ENCODE peak calls at places on chromosomes 1 and 21, in six cellular contexts. P is PC-3, L is PC-9, R is endothelial cell of umbilical vein, W is GM23248, C is hepatocyte. S is an unnamed sample.

GRCh38 chr1:197195100-197195499 is 48.6 kb upstream of the ASPM start:
- DNase-seq in P (peak; percentile 24), L (no peak), R (no peak), W (no peak), C (no peak), S (no peak)

GRCh38 chr1:228379165-228379460 is 27.5 kb downstream of the TRIM11 start:
- DNase-seq in P (no peak), L (peak; percentile 50), R (no peak), W (peak; percentile 63), C (peak; percentile 43), S (no peak)

GRCh38 chr21:33712022-33712803 is 69.9 kb downstream of the ITSN1 start:
- DNase-seq in P (no peak), L (no peak), R (peak; percentile 43), W (no peak), C (no peak), S (no peak)

GRCh38 chr1:89953072-89953626 is 41.8 kb upstream of the ZNF326 start:
- DNase-seq in P (peak; percentile 95), L (peak; percentile 98), R (peak; percentile 42), W (peak; percentile 94), C (peak; percentile 67), S (peak; percentile 84)

GRCh38 chr1:211135342-211135950 is 1.5 kb upstream of the KCNH1 start:
- DNase-seq in P (peak; percentile 83), L (peak; percentile 55), R (peak; percentile 42), W (peak; percentile 72), C (peak; percentile 68), S (peak; percentile 80)

GRCh38 chr1:93350322-93350721 is 4.6 kb downstream of the DR1 start:
- DNase-seq in P (no peak), L (no peak), R (no peak), W (no peak), C (no peak), S (no peak)

GRCh38 chr1:109161836-109162606 is 48.1 kb downstream of the ELAPOR1 start:
- DNase-seq in P (peak; percentile 56), L (peak; percentile 89), R (no peak), W (peak; percentile 91), C (peak; percentile 40), S (no peak)

GRCh38 chr1:31487894-31488293 is 74.9 kb downstream of the SERINC2 start:
- DNase-seq in P (no peak), L (no peak), R (no peak), W (no peak), C (no peak), S (no peak)

GRCh38 chr1:216222302-216222701 is 200.9 kb downstream of the USH2A start:
- DNase-seq in P (no peak), L (no peak), R (no peak), W (no peak), C (no peak), S (no peak)

GRCh38 chr1:9281907-9282306 is 10.8 kb upstream of the SPSB1 start:
- DNase-seq in P (no peak), L (no peak), R (no peak), W (peak; percentile 48), C (peak; percentile 49), S (no peak)

GRCh38 chr1:116826818-116827606 is 72.8 kb downstream of the CD2 start:
- DNase-seq in P (peak; percentile 65), L (no peak), R (peak; percentile 17), W (no peak), C (peak; percentile 76), S (no peak)

GRCh38 chr1:40711465-40712404 is 20.2 kb downstream of the NFYC start:
- DNase-seq in P (peak; percentile 87), L (peak; percentile 82), R (peak; percentile 42), W (peak; percentile 76), C (peak; percentile 35), S (peak; percentile 92)

GRCh38 chr1:6888268-6888667 is 103.0 kb downstream of the CAMTA1 start:
- DNase-seq in P (no peak), L (no peak), R (peak; percentile 24), W (peak; percentile 30), C (no peak), S (no peak)

GRCh38 chr1:119139393-119139792 is 1.1 kb downstream of the WARS2 start:
- DNase-seq in P (no peak), L (no peak), R (no peak), W (no peak), C (peak; percentile 8), S (peak; percentile 59)

GRCh38 chr1:186409091-186409490 is 33.5 kb downstream of the ODR4 start:
- DNase-seq in P (no peak), L (no peak), R (no peak), W (no peak), C (no peak), S (no peak)

GRCh38 chr1:11757047-11757446 is 4.9 kb upstream of the C1orf167 start:
- DNase-seq in P (no peak), L (no peak), R (no peak), W (no peak), C (no peak), S (no peak)

GRCh38 chr1:238546118-238546517 is 655.4 kb upstream of the ZP4 start:
- DNase-seq in P (no peak), L (no peak), R (no peak), W (no peak), C (no peak), S (no peak)

GRCh38 chr1:31151402-31151801 is 85.9 kb upstream of the PUM1 start:
- DNase-seq in P (peak; percentile 42), L (no peak), R (no peak), W (no peak), C (no peak), S (no peak)

GRCh38 chr1:51945591-51945990 is 44.9 kb downstream of the RAB3B start:
- DNase-seq in P (no peak), L (no peak), R (peak; percentile 95), W (peak; percentile 50), C (no peak), S (no peak)

GRCh38 chr21:36841866-36842265 is 124.6 kb downstream of the HLCS start:
- DNase-seq in P (peak; percentile 60), L (no peak), R (no peak), W (peak; percentile 32), C (no peak), S (no peak)

GRCh38 chr1:169321539-169321938 is 46.1 kb downstream of the NME7 start:
- DNase-seq in P (peak; percentile 85), L (peak; percentile 64), R (no peak), W (peak; percentile 66), C (no peak), S (no peak)

GRCh38 chr1:184242507-184242943 is 144.3 kb upstream of the C1orf21 start:
- DNase-seq in P (peak; percentile 62), L (no peak), R (peak; percentile 69), W (peak; percentile 58), C (peak; percentile 38), S (no peak)

GRCh38 chr1:36178479-36179219 is 22.7 kb downstream of the MAP7D1 start:
- DNase-seq in P (no peak), L (no peak), R (no peak), W (no peak), C (peak; percentile 67), S (no peak)

GRCh38 chr21:43374228-43374885 is 52.6 kb downstream of the SIK1 start:
- DNase-seq in P (no peak), L (no peak), R (no peak), W (no peak), C (no peak), S (no peak)

GRCh38 chr1:94100785-94101612 is 19.9 kb downstream of the ABCA4 start:
- DNase-seq in P (no peak), L (peak; percentile 97), R (peak; percentile 77), W (no peak), C (peak; percentile 52), S (no peak)

GRCh38 chr1:102531031-102531430 is 534.3 kb upstream of the OLFM3 start:
- DNase-seq in P (peak; percentile 2), L (no peak), R (no peak), W (peak; percentile 3), C (no peak), S (no peak)

GRCh38 chr1:233738850-233739249 is 124.9 kb downstream of the KCNK1 start:
- DNase-seq in P (no peak), L (no peak), R (no peak), W (no peak), C (no peak), S (no peak)

GRCh38 chr1:198880818-198881597 is 242.2 kb downstream of the PTPRC start:
- DNase-seq in P (peak; percentile 82), L (peak; percentile 75), R (peak; percentile 87), W (peak; percentile 94), C (peak; percentile 45), S (no peak)

GRCh38 chr21:36087362-36088138 is 17.7 kb downstream of the CBR1 start:
- DNase-seq in P (no peak), L (no peak), R (no peak), W (peak; percentile 49), C (no peak), S (peak; percentile 48)

DNA sequence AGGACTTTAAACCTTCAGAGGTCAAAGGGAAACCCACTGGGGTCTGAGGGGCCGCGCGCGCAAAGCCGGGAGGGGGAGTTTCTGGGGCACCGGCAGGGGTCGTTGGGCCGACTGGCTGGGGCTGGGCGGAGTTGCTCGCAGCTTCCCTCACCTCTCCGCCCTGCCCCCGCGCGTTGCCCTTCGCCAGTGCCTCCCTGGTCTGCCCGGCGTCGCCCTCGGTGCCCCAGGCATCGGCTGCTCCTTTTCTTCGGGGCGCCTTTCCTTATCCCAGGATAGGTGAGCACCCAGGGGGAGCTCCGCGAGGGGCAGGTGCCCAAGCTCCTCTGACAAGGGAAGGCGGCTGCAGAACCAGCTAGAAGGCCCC is 390 bp upstream of the NGF start:
- DNase-seq in P (no peak), L (no peak), R (no peak), W (no peak), C (no peak), S (no peak)
- H3K4me2 ChIP-seq in P (peak overlapping the region; percentile 100), L (peak overlapping the region; percentile 98), R (no peak overlapping the region), W (peak overlapping the region; percentile 97), C (peak overlapping the region; percentile 100), S (no peak overlapping the region)

GRCh38 chr1:25247024-25247828 is at the start of gene RSRP1:
- DNase-seq in P (peak; percentile 97), L (peak; percentile 81), R (peak; percentile 99), W (peak; percentile 99), C (peak; percentile 100), S (peak; percentile 99)

GRCh38 chr1:25246600-25247023 is 642 bp downstream of the RSRP1 start:
- DNase-seq in P (no peak), L (no peak), R (no peak), W (peak; percentile 50), C (peak; percentile 26), S (no peak)

GRCh38 chr1:25247829-25248754 is 838 bp upstream of the RSRP1 start:
- DNase-seq in P (no peak), L (no peak), R (no peak), W (no peak), C (no peak), S (no peak)

GRCh38 chr1:25245393-25245792 is 1.9 kb downstream of the RSRP1 start:
- DNase-seq in P (no peak), L (no peak), R (no peak), W (peak; percentile 35), C (no peak), S (no peak)

GRCh38 chr1:25245809-25246599 is 1.2 kb downstream of the RSRP1 start:
- DNase-seq in P (peak; percentile 44), L (peak; percentile 40), R (peak; percentile 40), W (peak; percentile 61), C (peak; percentile 26), S (no peak)
- H4K20me1 ChIP-seq in P (peaks cover 38% of the 10 kb centered on the region), L (peaks cover 28% of the 10 kb centered on the region), R (peaks cover 15% of the 10 kb centered on the region), W (peaks cover 24% of the 10 kb centered on the region), C (peaks cover 32% of the 10 kb centered on the region), S (peaks cover 23% of the 10 kb centered on the region)

GRCh38 chr21:31557421-31557955 is 102.0 kb upstream of the SOD1 start:
- DNase-seq in P (no peak), L (no peak), R (no peak), W (no peak), C (peak; percentile 30), S (no peak)
- H3K4me3 ChIP-seq in P (peak overlapping the region; percentile 78), L (peak overlapping the region; percentile 80), R (no peak overlapping the region), W (no peak overlapping the region), C (peak overlapping the region; percentile 66), S (no peak overlapping the region)

GRCh38 chr1:205484985-205485967 is 19.2 kb upstream of the CDK18 start:
- DNase-seq in P (peak; percentile 89), L (peak; percentile 73), R (peak; percentile 55), W (peak; percentile 78), C (peak; percentile 90), S (peak; percentile 89)
- H3K4me2 ChIP-seq in P (no peak overlapping the region), L (no peak overlapping the region), R (no peak overlapping the region), W (no peak overlapping the region), C (no peak overlapping the region), S (no peak overlapping the region)